ENCODE peak calls at places on chromosomes 3 and 15, in six cellular contexts. One of them, this sample, is unnamed.

GRCh38 chr3:89113887-89114840 is 6.7 kb downstream of the EPHA3 start:
- DNase-seq in A549: no peak
- DNase-seq in K562: no peak
- DNase-seq in HL-60: no peak
- DNase-seq in SK-N-SH: peak; percentile 37
- DNase-seq in Panc1: no peak
- DNase-seq in this sample: no peak

GRCh38 chr3:86228106-86228505 is 762.8 kb downstream of the VGLL3 start:
- DNase-seq in A549: no peak
- DNase-seq in K562: no peak
- DNase-seq in HL-60: no peak
- DNase-seq in SK-N-SH: no peak
- DNase-seq in Panc1: no peak
- DNase-seq in this sample: no peak

GRCh38 chr3:5227812-5228211 is 40.3 kb downstream of the EDEM1 start:
- DNase-seq in A549: no peak
- DNase-seq in K562: no peak
- DNase-seq in HL-60: no peak
- DNase-seq in SK-N-SH: no peak
- DNase-seq in Panc1: no peak
- DNase-seq in this sample: no peak

GRCh38 chr15:99105516-99106341 is 849 bp downstream of the SYNM start:
- DNase-seq in A549: peak; percentile 60
- DNase-seq in K562: no peak
- DNase-seq in HL-60: peak; percentile 21
- DNase-seq in SK-N-SH: peak; percentile 79
- DNase-seq in Panc1: no peak
- DNase-seq in this sample: no peak

GRCh38 chr3:63753567-63753966 is 65.5 kb upstream of the C3orf49 start:
- DNase-seq in A549: no peak
- DNase-seq in K562: peak; percentile 4
- DNase-seq in HL-60: no peak
- DNase-seq in SK-N-SH: no peak
- DNase-seq in Panc1: no peak
- DNase-seq in this sample: no peak

GRCh38 chr3:196688349-196688748 is 23.7 kb downstream of the CEP19 start:
- DNase-seq in A549: no peak
- DNase-seq in K562: no peak
- DNase-seq in HL-60: peak; percentile 93
- DNase-seq in SK-N-SH: no peak
- DNase-seq in Panc1: no peak
- DNase-seq in this sample: no peak

GRCh38 chr15:73937313-73937695 is 11.0 kb downstream of the LOXL1 start:
- DNase-seq in A549: no peak
- DNase-seq in K562: no peak
- DNase-seq in HL-60: no peak
- DNase-seq in SK-N-SH: no peak
- DNase-seq in Panc1: no peak
- DNase-seq in this sample: no peak

GRCh38 chr3:111895079-111895478 is 36.0 kb downstream of the PHLDB2 start:
- DNase-seq in A549: peak; percentile 47
- DNase-seq in K562: no peak
- DNase-seq in HL-60: no peak
- DNase-seq in SK-N-SH: peak; percentile 21
- DNase-seq in Panc1: peak; percentile 30
- DNase-seq in this sample: peak; percentile 75

GRCh38 chr3:188712257-188712924 is 459.4 kb upstream of the TPRG1 start:
- DNase-seq in A549: no peak
- DNase-seq in K562: no peak
- DNase-seq in HL-60: no peak
- DNase-seq in SK-N-SH: no peak
- DNase-seq in Panc1: no peak
- DNase-seq in this sample: no peak

GRCh38 chr15:41870689-41871081 is 23.2 kb downstream of the SPTBN5 start:
- DNase-seq in A549: no peak
- DNase-seq in K562: no peak
- DNase-seq in HL-60: no peak
- DNase-seq in SK-N-SH: no peak
- DNase-seq in Panc1: peak; percentile 60
- DNase-seq in this sample: no peak

GRCh38 chr3:62007036-62007435 is 366.3 kb downstream of the FEZF2 start:
- DNase-seq in A549: no peak
- DNase-seq in K562: no peak
- DNase-seq in HL-60: no peak
- DNase-seq in SK-N-SH: no peak
- DNase-seq in Panc1: no peak
- DNase-seq in this sample: no peak

GRCh38 chr3:16658933-16659793 is 53.9 kb upstream of the DAZL start:
- DNase-seq in A549: no peak
- DNase-seq in K562: no peak
- DNase-seq in HL-60: peak; percentile 68
- DNase-seq in SK-N-SH: no peak
- DNase-seq in Panc1: no peak
- DNase-seq in this sample: no peak

GRCh38 chr3:54969652-54970051 is 41.8 kb upstream of the LRTM1 start:
- DNase-seq in A549: no peak
- DNase-seq in K562: no peak
- DNase-seq in HL-60: no peak
- DNase-seq in SK-N-SH: no peak
- DNase-seq in Panc1: no peak
- DNase-seq in this sample: no peak

GRCh38 chr3:128619146-128619890 is 31.3 kb downstream of the RPN1 start:
- DNase-seq in A549: no peak
- DNase-seq in K562: no peak
- DNase-seq in HL-60: peak; percentile 90
- DNase-seq in SK-N-SH: no peak
- DNase-seq in Panc1: peak; percentile 61
- DNase-seq in this sample: no peak

GRCh38 chr15:100235030-100235617 is 106.7 kb downstream of the ADAMTS17 start:
- DNase-seq in A549: no peak
- DNase-seq in K562: peak; percentile 21
- DNase-seq in HL-60: no peak
- DNase-seq in SK-N-SH: no peak
- DNase-seq in Panc1: no peak
- DNase-seq in this sample: no peak

GRCh38 chr15:100236981-100237720 is 104.6 kb downstream of the ADAMTS17 start:
- DNase-seq in A549: no peak
- DNase-seq in K562: no peak
- DNase-seq in HL-60: no peak
- DNase-seq in SK-N-SH: no peak
- DNase-seq in Panc1: no peak
- DNase-seq in this sample: no peak

GRCh38 chr15:100230784-100231183 is 111.0 kb downstream of the ADAMTS17 start:
- DNase-seq in A549: no peak
- DNase-seq in K562: no peak
- DNase-seq in HL-60: no peak
- DNase-seq in SK-N-SH: no peak
- DNase-seq in Panc1: no peak
- DNase-seq in this sample: no peak

GRCh38 chr15:100229181-100230163 is 112.3 kb downstream of the ADAMTS17 start:
- DNase-seq in A549: no peak
- DNase-seq in K562: no peak
- DNase-seq in HL-60: no peak
- DNase-seq in SK-N-SH: no peak
- DNase-seq in Panc1: no peak
- DNase-seq in this sample: no peak

GRCh38 chr15:100234158-100235029 is 107.4 kb downstream of the ADAMTS17 start:
- DNase-seq in A549: no peak
- DNase-seq in K562: no peak
- DNase-seq in HL-60: no peak
- DNase-seq in SK-N-SH: no peak
- DNase-seq in Panc1: no peak
- DNase-seq in this sample: no peak
- TF ChIP-seq REST in A549: no peak
- TF ChIP-seq REST in K562: no peak
- TF ChIP-seq REST in HL-60: no peak
- TF ChIP-seq REST in SK-N-SH: no peak
- TF ChIP-seq REST in Panc1: no peak
- TF ChIP-seq REST in this sample: no peak

GRCh38 chr3:130345487-130346079 is at the start of gene COL6A5:
- DNase-seq in A549: no peak
- DNase-seq in K562: peak; percentile 11
- DNase-seq in HL-60: no peak
- DNase-seq in SK-N-SH: peak; percentile 9
- DNase-seq in Panc1: no peak
- DNase-seq in this sample: no peak
- TF ChIP-seq REST in A549: no peak
- TF ChIP-seq REST in K562: no peak
- TF ChIP-seq REST in HL-60: no peak
- TF ChIP-seq REST in SK-N-SH: no peak
- TF ChIP-seq REST in Panc1: no peak
- TF ChIP-seq REST in this sample: no peak

DNA sequence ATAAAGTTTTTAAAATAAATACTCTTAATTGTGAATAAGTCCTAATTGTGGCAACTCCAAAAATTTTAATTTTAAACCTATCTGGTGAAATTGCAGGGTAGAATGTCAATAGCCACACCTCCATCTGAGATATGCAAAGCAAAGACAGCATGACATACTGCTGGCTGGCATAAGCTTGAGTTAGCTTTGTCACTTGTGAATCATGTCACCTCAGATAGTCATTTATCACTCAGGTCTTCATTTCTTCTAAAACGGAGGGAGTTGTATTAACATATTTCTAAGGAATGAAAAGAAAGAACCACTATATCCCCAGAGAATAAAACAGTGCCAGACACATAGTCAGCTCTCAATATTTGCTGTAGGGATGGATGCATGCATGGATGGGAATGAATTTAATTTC is 158.4 kb downstream of the CCNL1 start:
- DNase-seq in A549: no peak
- DNase-seq in K562: no peak
- DNase-seq in HL-60: no peak
- DNase-seq in SK-N-SH: no peak
- DNase-seq in Panc1: no peak
- DNase-seq in this sample: no peak
- TF ChIP-seq REST in A549: no peak
- TF ChIP-seq REST in K562: no peak
- TF ChIP-seq REST in HL-60: no peak
- TF ChIP-seq REST in SK-N-SH: no peak
- TF ChIP-seq REST in Panc1: no peak
- TF ChIP-seq REST in this sample: no peak

GRCh38 chr15:76168237-76168984 is 108.6 kb downstream of the TMEM266 start:
- DNase-seq in A549: no peak
- DNase-seq in K562: no peak
- DNase-seq in HL-60: no peak
- DNase-seq in SK-N-SH: no peak
- DNase-seq in Panc1: no peak
- DNase-seq in this sample: no peak

GRCh38 chr15:76163429-76164020 is 103.7 kb downstream of the TMEM266 start:
- DNase-seq in A549: no peak
- DNase-seq in K562: no peak
- DNase-seq in HL-60: peak; percentile 80
- DNase-seq in SK-N-SH: peak; percentile 50
- DNase-seq in Panc1: no peak
- DNase-seq in this sample: no peak

GRCh38 chr15:76164602-76165001 is 104.8 kb downstream of the TMEM266 start:
- DNase-seq in A549: no peak
- DNase-seq in K562: no peak
- DNase-seq in HL-60: no peak
- DNase-seq in SK-N-SH: no peak
- DNase-seq in Panc1: no peak
- DNase-seq in this sample: no peak

GRCh38 chr15:76162784-76163428 is 103.1 kb downstream of the TMEM266 start:
- DNase-seq in A549: no peak
- DNase-seq in K562: no peak
- DNase-seq in HL-60: no peak
- DNase-seq in SK-N-SH: no peak
- DNase-seq in Panc1: no peak
- DNase-seq in this sample: no peak

GRCh38 chr15:76165951-76166350 is 106.2 kb downstream of the TMEM266 start:
- DNase-seq in A549: no peak
- DNase-seq in K562: no peak
- DNase-seq in HL-60: no peak
- DNase-seq in SK-N-SH: no peak
- DNase-seq in Panc1: no peak
- DNase-seq in this sample: no peak
- TF ChIP-seq REST in A549: no peak
- TF ChIP-seq REST in K562: no peak
- TF ChIP-seq REST in HL-60: no peak
- TF ChIP-seq REST in SK-N-SH: no peak
- TF ChIP-seq REST in Panc1: no peak
- TF ChIP-seq REST in this sample: no peak